ENCODE peak calls at places on chromosomes 2 and 18, in nine cellular contexts. J is fibroblast of lung, E is heart left ventricle, U is colonic mucosa, F is H9, D is Panc1, O is coronary artery, X is Calu3, B is sigmoid colon. I is an unnamed sample.

GRCh38 chr18:37476182-37476581 is 89.4 kb downstream of the CELF4 start:
- DNase-seq in E (no peak), X (peak; percentile 52), U (peak; percentile 19), F (peak; percentile 69), J (peak; percentile 39), B (no peak), O (no peak), D (no peak), I (peak; percentile 21)

GRCh38 chr2:46207591-46207990 is 89.6 kb upstream of the EPAS1 start:
- DNase-seq in F (no peak), X (no peak), O (no peak), D (no peak), B (no peak), E (no peak), J (no peak), U (no peak), I (no peak)

GRCh38 chr2:118016911-118017310 is 3.0 kb upstream of the CCDC93 start:
- DNase-seq in F (no peak), J (no peak), B (no peak), U (no peak), D (no peak), O (no peak), E (no peak), X (no peak), I (no peak)

GRCh38 chr2:205990104-205990503 is 95.9 kb downstream of the INO80D start:
- DNase-seq in F (no peak), B (no peak), J (no peak), X (no peak), U (no peak), D (no peak), O (no peak), E (no peak), I (no peak)

GRCh38 chr2:135662088-135662487 is 79.6 kb upstream of the UBXN4 start:
- DNase-seq in B (no peak), U (no peak), D (no peak), E (no peak), F (no peak), J (no peak), X (no peak), O (no peak), I (peak; percentile 19)

GRCh38 chr18:66560092-66560491 is 43.8 kb downstream of the CDH19 start:
- DNase-seq in X (peak; percentile 61), U (peak; percentile 20), E (no peak), J (peak; percentile 19), O (no peak), F (no peak), B (no peak), D (peak; percentile 17), I (no peak)

GRCh38 chr2:207416111-207416510 is 113.7 kb upstream of the CREB1 start:
- DNase-seq in O (no peak), J (peak; percentile 48), X (no peak), F (no peak), B (no peak), E (no peak), U (no peak), D (no peak), I (no peak)

GRCh38 chr2:222319576-222320440 is 21.0 kb upstream of the PAX3 start:
- DNase-seq in X (peak; percentile 52), D (no peak), J (no peak), F (peak; percentile 63), U (peak; percentile 25), E (no peak), O (no peak), B (no peak), I (no peak)

GRCh38 chr18:22591231-22591630 is 173.5 kb upstream of the CTAGE1 start:
- DNase-seq in E (no peak), J (peak; percentile 86), X (no peak), D (no peak), B (no peak), U (no peak), O (no peak), F (no peak), I (no peak)

GRCh38 chr2:37664190-37664751 is 7.2 kb downstream of the CDC42EP3 start:
- DNase-seq in X (no peak), E (no peak), O (no peak), B (no peak), F (no peak), U (no peak), J (no peak), D (no peak), I (no peak)

GRCh38 chr18:74715306-74715705 is 117.6 kb downstream of the ZNF407 start:
- DNase-seq in J (no peak), O (no peak), F (no peak), D (no peak), B (no peak), U (no peak), X (no peak), E (no peak), I (no peak)

DNA sequence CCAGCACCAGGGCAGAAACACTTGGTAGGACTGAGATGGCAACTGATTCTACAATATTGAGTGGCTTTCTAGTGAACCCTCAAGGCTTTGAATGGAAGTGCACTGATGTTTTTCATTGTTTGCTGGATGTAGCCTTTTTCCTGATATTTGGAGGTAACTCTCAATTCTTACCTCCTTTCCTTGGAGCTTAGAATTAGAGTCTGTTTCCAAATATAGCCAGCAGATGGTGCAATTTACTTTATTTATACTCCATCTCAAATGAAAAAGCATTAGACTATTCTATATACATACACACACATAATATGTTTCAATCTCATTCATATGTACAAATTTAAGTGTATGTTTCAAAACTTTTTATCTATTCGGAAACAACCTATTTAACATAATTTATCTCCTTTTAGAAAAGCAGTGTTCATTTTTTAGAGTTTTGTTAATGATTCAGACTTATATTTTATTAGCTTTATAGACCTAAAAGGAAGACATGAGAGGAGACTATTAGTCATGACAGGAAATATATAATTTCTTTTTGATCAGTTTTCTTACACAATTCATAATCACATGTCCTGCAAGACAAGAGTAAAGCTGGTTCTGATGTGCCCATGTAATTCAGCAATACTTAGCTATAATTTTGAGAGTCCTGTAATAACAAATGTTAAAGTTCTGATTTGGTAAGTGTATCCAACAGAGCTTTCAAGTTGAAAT is 124.8 kb downstream of the NUP35 start:
- DNase-seq in B (no peak), D (peak; percentile 5), J (peak; percentile 50), U (no peak), E (no peak), O (no peak), X (no peak), F (no peak), I (peak; percentile 31)
- TF ChIP-seq CTCF in B (no peak), D (peak; percentile 55), J (peak; percentile 46), U (peak; percentile 49), E (peak; percentile 42), O (peak; percentile 44), X (peak; percentile 37), F (peak; percentile 73), I (peak; percentile 84)

GRCh38 chr2:120679526-120679925 is 56.1 kb upstream of the GLI2 start:
- DNase-seq in D (no peak), U (no peak), J (no peak), B (peak; percentile 45), E (no peak), X (no peak), F (no peak), O (no peak), I (no peak)

GRCh38 chr2:120677696-120678095 is 58.0 kb upstream of the GLI2 start:
- DNase-seq in O (no peak), D (no peak), B (no peak), F (no peak), U (no peak), X (no peak), J (no peak), E (no peak), I (no peak)

GRCh38 chr2:120678926-120679325 is 56.7 kb upstream of the GLI2 start:
- DNase-seq in U (no peak), X (no peak), J (no peak), B (peak; percentile 48), F (no peak), D (no peak), E (no peak), O (no peak), I (no peak)

GRCh38 chr2:120677221-120677620 is 58.4 kb upstream of the GLI2 start:
- DNase-seq in D (no peak), X (no peak), B (peak; percentile 26), E (no peak), U (no peak), J (no peak), O (no peak), F (no peak), I (no peak)

GRCh38 chr2:120678251-120678650 is 57.4 kb upstream of the GLI2 start:
- DNase-seq in J (peak; percentile 71), F (no peak), O (no peak), U (no peak), X (no peak), E (no peak), B (peak; percentile 24), D (no peak), I (peak; percentile 10)
- TF ChIP-seq CTCF in J (peak; percentile 8), F (no peak), O (no peak), U (no peak), X (no peak), E (no peak), B (no peak), D (no peak), I (no peak)

DNA sequence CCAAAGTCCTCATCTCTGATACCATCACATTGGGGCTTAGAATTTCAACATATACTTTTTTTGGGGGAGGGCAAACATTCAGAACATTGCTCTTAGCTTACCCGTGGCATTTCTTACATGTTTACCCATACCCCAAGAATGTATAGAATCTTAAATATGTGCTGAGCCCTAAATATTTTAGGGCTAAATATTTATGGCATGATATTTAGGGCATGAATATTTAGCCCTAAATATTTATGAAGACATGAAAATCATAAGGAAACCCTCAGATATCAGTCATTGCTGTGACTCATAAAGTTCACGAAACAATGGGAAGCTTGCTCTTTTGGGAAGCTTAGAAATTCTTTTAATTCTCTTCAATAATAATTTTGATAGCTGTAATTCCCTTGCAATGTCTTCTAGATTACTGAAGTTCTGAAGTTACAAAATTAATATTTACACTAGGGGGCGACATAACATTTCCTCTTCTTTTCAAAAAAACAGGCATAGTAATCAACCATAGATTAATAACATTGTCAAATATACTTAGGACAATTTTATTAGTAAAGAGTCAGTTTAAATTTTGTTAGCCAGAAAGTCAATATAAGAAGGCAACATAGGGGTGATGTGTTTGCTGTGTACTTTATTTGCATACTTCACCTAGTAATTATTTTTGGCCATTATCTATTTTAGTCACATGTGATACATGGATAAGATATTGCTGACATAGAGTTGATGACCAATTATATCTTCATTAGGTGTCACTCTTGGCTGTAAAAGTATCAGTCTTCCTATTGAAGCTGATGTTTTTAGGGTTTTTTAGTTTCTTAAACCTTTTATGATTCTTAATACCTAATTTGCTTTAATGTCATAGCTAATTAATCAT is 13.1 kb downstream of the ZNF804A start:
- DNase-seq in X (no peak), J (peak; percentile 62), O (no peak), D (no peak), U (no peak), E (no peak), F (no peak), B (no peak), I (peak; percentile 17)
- TF ChIP-seq CTCF in X (peak; percentile 54), J (peak; percentile 36), O (no peak), D (peak; percentile 51), U (peak; percentile 26), E (peak; percentile 42), F (peak; percentile 70), B (no peak), I (peak; percentile 81)

DNA sequence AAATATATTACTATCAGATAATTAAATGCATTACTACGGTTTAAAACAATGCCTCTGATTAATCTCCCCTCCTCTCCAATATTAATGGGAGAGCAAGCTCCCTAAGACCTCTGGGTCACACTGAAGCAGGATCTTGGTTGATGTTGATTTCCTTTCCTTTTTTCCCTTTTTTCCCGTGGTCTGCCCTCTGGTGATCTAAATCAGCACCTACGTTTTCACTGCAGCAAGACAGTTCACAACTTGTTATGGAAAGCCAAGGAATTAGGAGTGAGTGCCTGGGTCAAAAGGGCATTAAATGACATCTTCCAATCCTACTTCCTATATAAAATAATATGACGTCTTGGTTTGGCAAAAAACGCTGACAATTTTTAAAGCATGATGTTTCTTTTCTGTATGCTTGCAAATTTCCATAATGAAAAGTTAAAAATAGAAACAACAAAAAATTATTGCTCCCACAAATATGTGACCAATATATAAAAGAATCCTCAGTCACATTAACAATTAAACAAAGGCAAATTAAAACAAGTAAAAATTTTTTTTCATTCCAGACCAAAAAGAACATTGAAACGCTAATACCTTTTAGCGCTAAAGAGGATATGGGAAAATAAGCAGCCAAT is 7.9 kb upstream of the CFAP36 start:
- DNase-seq in B (no peak), D (no peak), O (no peak), X (peak; percentile 45), F (peak; percentile 50), J (peak; percentile 58), E (no peak), U (no peak), I (peak; percentile 50)
- TF ChIP-seq CTCF in B (no peak), D (peak; percentile 75), O (no peak), X (peak; percentile 14), F (peak; percentile 73), J (peak; percentile 74), E (no peak), U (no peak), I (peak; percentile 74)